ENCODE peak calls at places on chromosomes 2 and 18, in nine cellular contexts. C is K562, Z is GM23338, P is A549, Y is GM12878, Q is HepG2, B is Panc1, H is HCT116, G is SK-N-SH. D is an unnamed sample.

GRCh38 chr2:45699032-45699658 is 47.7 kb downstream of the PRKCE start:
- DNase-seq in C (no peak), Z (no peak), P (no peak), Y (no peak), Q (no peak), B (peak), H (no peak), G (no peak), D (no peak)

GRCh38 chr2:11241804-11242203 is 86.5 kb downstream of the SLC66A3 start:
- DNase-seq in C (no peak), Z (no peak), P (no peak), Y (no peak), Q (no peak), B (no peak), H (no peak), G (no peak), D (no peak)

GRCh38 chr2:219460424-219460926 is 25.8 kb downstream of the SPEG start:
- DNase-seq in C (peak), Z (peak), P (no peak), Y (no peak), Q (no peak), B (no peak), H (no peak), G (peak), D (peak)

GRCh38 chr2:113251118-113251517 is 27.6 kb downstream of the PAX8 start:
- DNase-seq in C (peak), Z (no peak), P (no peak), Y (no peak), Q (no peak), B (no peak), H (no peak), G (no peak), D (no peak)

GRCh38 chr2:70596739-70597138 is 43.1 kb upstream of the TGFA start:
- DNase-seq in C (no peak), Z (no peak), P (no peak), Y (no peak), Q (no peak), B (no peak), H (peak), G (no peak), D (no peak)

GRCh38 chr18:77223221-77223639 is 26.4 kb upstream of the GALR1 start:
- DNase-seq in C (no peak), Z (peak), P (no peak), Y (no peak), Q (no peak), B (no peak), H (no peak), G (no peak), D (no peak)

GRCh38 chr2:67242456-67242855 is 154.7 kb upstream of the ETAA1 start:
- DNase-seq in C (no peak), Z (no peak), P (no peak), Y (no peak), Q (no peak), B (no peak), H (no peak), G (no peak), D (no peak)

GRCh38 chr2:29485631-29486030 is 370.4 kb downstream of the CLIP4 start:
- DNase-seq in C (no peak), Z (no peak), P (no peak), Y (no peak), Q (no peak), B (no peak), H (no peak), G (no peak), D (no peak)

GRCh38 chr2:94923196-94923595 is 52.0 kb downstream of the TEKT4 start:
- DNase-seq in C (no peak), Z (no peak), P (no peak), Y (no peak), Q (no peak), B (no peak), H (no peak), G (no peak), D (no peak)

GRCh38 chr2:16763493-16763899 is 97.9 kb upstream of the CYRIA start:
- DNase-seq in C (no peak), Z (no peak), P (peak), Y (no peak), Q (no peak), B (no peak), H (no peak), G (no peak), D (peak)

GRCh38 chr2:95277246-95277906 is 3.1 kb downstream of the PROM2 start:
- DNase-seq in C (peak), Z (peak), P (no peak), Y (no peak), Q (peak), B (no peak), H (peak), G (no peak), D (no peak)

GRCh38 chr2:157726946-157727345 is 98.3 kb upstream of the ACVR1C start:
- DNase-seq in C (no peak), Z (no peak), P (no peak), Y (no peak), Q (no peak), B (no peak), H (no peak), G (no peak), D (no peak)

GRCh38 chr18:73807551-73808192 is 340.0 kb downstream of the FBXO15 start:
- DNase-seq in C (no peak), Z (no peak), P (no peak), Y (no peak), Q (no peak), B (no peak), H (no peak), G (no peak), D (no peak)

GRCh38 chr2:71833855-71834554 is 313.7 kb downstream of the CYP26B1 start:
- DNase-seq in C (no peak), Z (no peak), P (no peak), Y (no peak), Q (no peak), B (no peak), H (no peak), G (no peak), D (no peak)

GRCh38 chr2:240558229-240558885 is 569 bp upstream of the ANKMY1 start:
- DNase-seq in C (no peak), Z (peak), P (no peak), Y (no peak), Q (no peak), B (no peak), H (no peak), G (no peak), D (no peak)

GRCh38 chr18:43887491-43887890 is 610.2 kb upstream of the SYT4 start:
- DNase-seq in C (no peak), Z (peak), P (no peak), Y (no peak), Q (no peak), B (no peak), H (no peak), G (no peak), D (no peak)

GRCh38 chr18:51622676-51623075 is 425.2 kb upstream of the MEX3C start:
- DNase-seq in C (no peak), Z (no peak), P (no peak), Y (no peak), Q (no peak), B (no peak), H (no peak), G (no peak), D (no peak)

GRCh38 chr18:55998071-55998522 is 410.1 kb upstream of the TCF4 start:
- DNase-seq in C (no peak), Z (peak), P (no peak), Y (no peak), Q (no peak), B (no peak), H (no peak), G (peak), D (no peak)
- TF ChIP-seq REST in C (no peak), Z (no peak), P (no peak), Y (no peak), Q (no peak), B (no peak), H (no peak), G (no peak), D (no peak)

DNA sequence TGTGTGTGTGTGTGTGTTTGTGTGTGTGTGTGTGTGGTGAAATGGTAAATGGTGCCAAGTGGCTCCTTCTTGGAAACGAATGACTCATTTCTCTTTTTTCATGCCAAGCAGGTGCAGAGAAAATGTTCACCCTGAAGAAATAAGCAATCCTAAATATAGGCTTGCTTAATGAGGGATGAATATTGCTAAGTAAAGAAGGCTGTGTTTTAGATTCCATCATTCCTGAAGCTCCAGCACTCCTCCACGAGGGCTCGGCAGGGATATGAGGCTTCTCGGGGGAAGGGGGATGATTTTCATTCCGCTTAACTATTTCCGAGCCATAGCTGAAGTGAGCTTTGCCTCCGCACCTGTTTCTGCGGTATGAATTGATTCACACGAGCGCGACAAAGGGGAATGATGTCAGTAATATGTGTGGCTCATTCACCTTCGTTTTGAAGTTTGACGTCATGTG is 72.9 kb downstream of the TSN start:
- DNase-seq in C (no peak), Z (peak), P (no peak), Y (no peak), Q (no peak), B (no peak), H (no peak), G (no peak), D (no peak)
- H3K4me3 ChIP-seq in C (no peak), Z (no peak), P (no peak), Y (no peak), Q (no peak), B (no peak), H (no peak), G (no peak), D (no peak)

DNA sequence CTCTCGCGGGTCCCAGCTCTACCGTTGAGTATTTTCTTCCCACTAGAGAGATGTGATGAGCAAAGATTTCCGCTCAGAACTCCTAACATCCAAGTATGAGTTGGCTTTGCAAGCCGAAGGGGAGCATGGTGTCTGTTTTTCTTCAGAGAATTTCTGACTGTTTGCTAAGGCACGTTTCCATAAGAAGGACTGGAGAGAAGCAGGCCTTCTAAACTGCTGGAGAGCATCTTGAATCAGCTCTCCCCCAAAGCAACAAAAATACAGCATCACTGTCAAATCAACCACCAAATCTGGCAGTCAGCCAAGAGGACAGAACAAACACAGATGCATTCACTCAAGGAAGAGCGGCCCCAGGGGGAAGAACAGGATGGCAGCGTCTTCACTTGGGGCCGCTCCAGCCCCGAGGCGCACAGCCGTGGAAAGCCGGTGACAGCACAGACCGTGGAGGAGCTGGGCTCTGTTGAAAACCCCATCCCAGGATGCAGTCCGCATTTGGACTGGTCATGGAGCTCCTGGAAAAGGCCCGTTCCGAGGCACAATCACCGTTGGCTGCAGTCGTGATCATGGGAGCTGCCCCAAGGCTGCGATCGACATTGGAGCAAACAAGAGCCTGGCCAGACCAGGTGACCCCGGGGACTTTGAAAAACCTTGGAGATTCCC is 101.4 kb downstream of the NFATC1 start:
- DNase-seq in C (no peak), Z (no peak), P (no peak), Y (no peak), Q (no peak), B (no peak), H (no peak), G (no peak), D (no peak)
- TF ChIP-seq REST in C (no peak), Z (no peak), P (no peak), Y (no peak), Q (no peak), B (no peak), H (no peak), G (no peak), D (no peak)

DNA sequence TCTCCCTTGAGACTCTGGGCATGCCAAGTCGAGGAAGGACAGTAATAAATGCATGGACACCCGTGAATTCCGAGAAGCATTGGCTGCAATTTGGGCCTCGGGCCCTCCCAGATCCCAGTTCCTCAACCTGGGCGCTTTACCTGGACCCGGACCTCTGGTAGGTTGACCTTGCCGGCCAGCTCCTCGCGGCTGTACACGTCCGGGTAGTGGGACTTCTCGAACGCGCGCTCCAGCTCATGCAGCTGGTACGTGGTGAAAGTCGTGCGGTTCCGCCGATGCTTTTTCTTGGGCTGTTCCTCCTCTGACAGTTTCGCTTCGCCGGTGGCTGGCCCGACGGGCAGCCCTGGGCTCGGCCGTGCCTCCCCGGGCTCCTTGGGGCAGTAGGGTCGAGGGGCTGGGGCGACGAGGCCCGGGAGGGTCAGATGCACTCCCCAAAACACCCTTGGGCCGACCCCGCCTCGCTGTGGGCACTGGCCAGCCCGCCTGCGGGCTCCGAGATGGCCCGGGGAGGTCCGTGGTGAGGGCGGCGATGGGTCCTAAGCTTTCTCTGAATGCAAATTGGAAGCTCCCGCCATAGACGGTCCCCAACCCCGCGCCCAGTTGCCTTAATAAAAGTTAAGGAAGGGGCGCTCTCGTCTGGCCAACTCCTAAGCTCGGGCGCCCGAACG is 899 bp downstream of the RAX start:
- DNase-seq in C (no peak), Z (peak), P (no peak), Y (no peak), Q (no peak), B (no peak), H (no peak), G (peak), D (no peak)
- H3K4me3 ChIP-seq in C (no peak), Z (peak), P (no peak), Y (peak), Q (no peak), B (no peak), H (no peak), G (no peak), D (no peak)

GRCh38 chr2:231664727-231665126 is 43.6 kb upstream of the PTMA start:
- DNase-seq in C (no peak), Z (no peak), P (no peak), Y (no peak), Q (no peak), B (no peak), H (no peak), G (no peak), D (no peak)

GRCh38 chr2:231667497-231667896 is 40.8 kb upstream of the PTMA start:
- DNase-seq in C (no peak), Z (no peak), P (no peak), Y (no peak), Q (no peak), B (no peak), H (no peak), G (no peak), D (no peak)

GRCh38 chr2:231667096-231667427 is 41.3 kb upstream of the PTMA start:
- DNase-seq in C (no peak), Z (no peak), P (no peak), Y (no peak), Q (no peak), B (no peak), H (no peak), G (no peak), D (no peak)

GRCh38 chr2:231665208-231665921 is 43.0 kb upstream of the PTMA start:
- DNase-seq in C (no peak), Z (no peak), P (no peak), Y (no peak), Q (no peak), B (no peak), H (no peak), G (peak), D (no peak)

GRCh38 chr2:231666171-231667095 is 41.9 kb upstream of the PTMA start:
- DNase-seq in C (peak), Z (peak), P (peak), Y (peak), Q (peak), B (peak), H (peak), G (peak), D (peak)
- TF ChIP-seq REST in C (no peak), Z (no peak), P (no peak), Y (no peak), Q (no peak), B (no peak), H (no peak), G (no peak), D (peak)

DNA sequence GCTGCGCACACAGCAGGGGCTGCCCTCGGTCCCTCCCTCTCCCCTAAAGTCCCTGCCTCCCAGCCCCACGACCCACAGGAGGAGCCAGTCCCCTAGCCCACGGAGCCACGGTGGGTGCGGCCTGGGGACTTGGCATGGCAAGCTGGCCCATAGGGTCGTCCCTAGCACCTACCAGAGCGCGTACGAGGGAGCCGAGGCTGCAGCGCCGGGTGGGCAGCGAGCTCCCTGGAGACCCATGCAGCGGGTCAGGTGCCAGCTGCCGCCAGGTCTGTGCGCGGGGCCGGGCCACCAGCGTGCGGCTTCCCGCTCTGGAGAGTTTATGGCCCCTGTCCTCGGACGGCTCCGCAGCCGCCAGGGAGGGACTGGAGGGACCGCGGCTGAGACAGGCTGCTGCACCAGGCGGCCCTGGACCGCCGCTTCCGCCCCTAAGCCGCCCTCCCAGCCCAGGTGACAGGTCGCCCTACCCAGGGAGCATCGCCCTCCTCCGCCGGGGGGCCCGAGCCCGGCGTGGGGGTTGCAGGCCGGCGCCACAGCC is 273.6 kb downstream of the CCDC74A start:
- DNase-seq in C (peak), Z (peak), P (no peak), Y (no peak), Q (no peak), B (no peak), H (no peak), G (peak), D (no peak)
- H3K4me3 ChIP-seq in C (no peak), Z (peak), P (no peak), Y (no peak), Q (no peak), B (peak), H (no peak), G (peak), D (no peak)

GRCh38 chr2:39058101-39058500 is 62.8 kb downstream of the SOS1 start:
- DNase-seq in C (no peak), Z (no peak), P (no peak), Y (no peak), Q (no peak), B (no peak), H (no peak), G (no peak), D (no peak)

GRCh38 chr2:39062320-39062719 is 58.5 kb downstream of the SOS1 start:
- DNase-seq in C (no peak), Z (no peak), P (no peak), Y (no peak), Q (no peak), B (no peak), H (no peak), G (no peak), D (no peak)

GRCh38 chr2:39061280-39061679 is 59.6 kb downstream of the SOS1 start:
- DNase-seq in C (no peak), Z (no peak), P (no peak), Y (no peak), Q (no peak), B (no peak), H (no peak), G (no peak), D (no peak)

GRCh38 chr2:39059366-39059952 is 61.4 kb downstream of the SOS1 start:
- DNase-seq in C (peak), Z (peak), P (peak), Y (no peak), Q (peak), B (peak), H (peak), G (peak), D (no peak)
- TF ChIP-seq REST in C (no peak), Z (no peak), P (no peak), Y (no peak), Q (no peak), B (no peak), H (no peak), G (no peak), D (no peak)

D was measured in HL-60.